ENCODE peak calls at places on chromosomes 5 and 9, in ten cellular contexts. N, G, X, W, T, L, B, Y, Z and D are unnamed samples.

GRCh38 chr5:127040779-127041520 is 10.6 kb upstream of the MARCHF3 start:
- DNase-seq in W (peak), L (no peak), Y (peak), B (no peak), Z (peak), N (no peak), G (peak), X (no peak), T (no peak), D (no peak)

GRCh38 chr9:115144706-115145105 is 26.7 kb upstream of the TNC start:
- DNase-seq in W (peak), L (no peak), X (no peak), Y (no peak), B (no peak), N (no peak), G (no peak), T (no peak), Z (peak), D (no peak)

GRCh38 chr9:69121155-69122085 is 52.7 kb upstream of the TJP2 start:
- DNase-seq in X (peak), N (peak), L (no peak), Z (no peak), Y (peak), B (peak), T (no peak), G (peak), W (peak), D (peak)

GRCh38 chr9:17121264-17121663 is 13.6 kb upstream of the CNTLN start:
- DNase-seq in Y (peak), Z (no peak), N (no peak), X (no peak), L (no peak), T (no peak), G (no peak), B (no peak), W (no peak), D (no peak)

GRCh38 chr5:67677422-67677970 is 480.9 kb upstream of the CD180 start:
- DNase-seq in G (no peak), B (no peak), X (no peak), T (no peak), L (no peak), W (peak), N (no peak), Y (no peak), Z (no peak), D (no peak)

GRCh38 chr5:142894749-142895148 is 124.6 kb downstream of the ARHGAP26 start:
- DNase-seq in B (no peak), Y (no peak), Z (peak), X (no peak), T (no peak), W (no peak), G (no peak), L (no peak), N (no peak), D (peak)

GRCh38 chr9:16039103-16039987 is 486.5 kb downstream of the CCDC171 start:
- DNase-seq in T (no peak), L (no peak), Z (peak), Y (peak), X (no peak), N (peak), G (no peak), W (peak), B (no peak), D (peak)

GRCh38 chr5:1538276-1538675 is 14.5 kb upstream of the LPCAT1 start:
- DNase-seq in W (no peak), L (no peak), B (peak), T (no peak), Z (no peak), Y (no peak), G (no peak), X (no peak), N (no peak), D (no peak)

GRCh38 chr9:114282104-114282485 is 40.8 kb upstream of the ORM1 start:
- DNase-seq in L (no peak), W (no peak), Z (no peak), X (no peak), G (no peak), Y (no peak), N (no peak), T (no peak), B (no peak), D (no peak)

GRCh38 chr5:77333451-77334123 is 123.1 kb downstream of the PDE8B start:
- DNase-seq in N (no peak), X (no peak), Z (no peak), B (no peak), L (no peak), Y (peak), W (peak), G (no peak), T (no peak), D (no peak)

GRCh38 chr5:128597151-128597550 is 59.1 kb upstream of the FBN2 start:
- DNase-seq in X (no peak), T (no peak), L (no peak), B (no peak), G (no peak), Z (no peak), Y (no peak), N (no peak), W (no peak), D (no peak)

GRCh38 chr5:31664566-31664965 is 25.6 kb downstream of the PDZD2 start:
- DNase-seq in Y (peak), X (no peak), W (peak), N (peak), Z (peak), L (no peak), B (no peak), G (no peak), T (no peak), D (no peak)

GRCh38 chr9:4828776-4829175 is 36.0 kb downstream of the RCL1 start:
- DNase-seq in Y (no peak), B (no peak), Z (peak), X (no peak), W (peak), T (no peak), G (no peak), N (no peak), L (no peak), D (peak)

GRCh38 chr5:143968071-143968878 is 156.3 kb downstream of the HMHB1 start:
- DNase-seq in Y (no peak), X (no peak), G (peak), T (no peak), W (peak), B (no peak), L (no peak), Z (peak), N (peak), D (peak)

GRCh38 chr5:34944044-34944443 is 14.7 kb downstream of the DNAJC21 start:
- DNase-seq in X (no peak), N (no peak), Z (no peak), L (no peak), G (no peak), Y (no peak), W (no peak), B (no peak), T (no peak), D (no peak)

GRCh38 chr5:168747987-168748777 is 169.0 kb upstream of the PANK3 start:
- DNase-seq in T (no peak), Y (peak), Z (peak), X (peak), L (no peak), W (peak), G (no peak), N (peak), B (peak), D (no peak)

GRCh38 chr9:14246951-14247350 is 67.0 kb downstream of the NFIB start:
- DNase-seq in X (no peak), G (no peak), W (no peak), T (no peak), N (no peak), Y (no peak), Z (no peak), B (no peak), L (no peak), D (no peak)

GRCh38 chr5:150295741-150296486 is 6.3 kb upstream of the CAMK2A start:
- DNase-seq in N (no peak), Z (no peak), W (no peak), X (peak), G (no peak), L (no peak), T (no peak), Y (no peak), B (no peak), D (no peak)

GRCh38 chr9:95206143-95206542 is 111.4 kb downstream of the FANCC start:
- DNase-seq in Z (peak), G (no peak), W (no peak), Y (no peak), N (no peak), X (no peak), T (no peak), L (no peak), B (no peak), D (peak)

GRCh38 chr9:124045076-124045829 is 33.7 kb downstream of the LHX2 start:
- DNase-seq in Y (peak), X (no peak), W (peak), G (peak), B (no peak), N (no peak), Z (peak), L (no peak), T (no peak), D (peak)

GRCh38 chr9:4297795-4298254 is 2.0 kb downstream of the GLIS3 start:
- DNase-seq in W (peak), G (peak), Z (peak), Y (peak), N (peak), X (peak), T (no peak), L (no peak), B (peak), D (peak)